ENCODE peak calls at places on chromosomes 11 and 22, in seven cellular contexts. Z, H, W, J, N, E and T are unnamed samples.
A peak's percentile ranks its signal among the peaks of the same experiment; 100 is the strongest.

GRCh38 chr11:76114238-76114637 is 92.1 kb downstream of the WNT11 start:
- DNase-seq in Z (no peak), E (no peak), J (no peak), N (no peak), H (no peak), W (no peak), T (no peak)

GRCh38 chr11:34148504-34149165 is 43.2 kb downstream of the NAT10 start:
- DNase-seq in W (no peak), N (no peak), H (peak; percentile 32), Z (no peak), J (no peak), E (no peak), T (no peak)

GRCh38 chr11:10938650-10939387 is 81.0 kb upstream of the ZBED5 start:
- DNase-seq in J (no peak), W (no peak), Z (no peak), N (no peak), E (no peak), H (no peak), T (no peak)

GRCh38 chr11:19259487-19260345 is 19.0 kb upstream of the E2F8 start:
- DNase-seq in Z (peak; percentile 37), N (peak; percentile 78), W (peak; percentile 51), J (peak; percentile 32), E (peak; percentile 37), H (peak; percentile 75), T (peak; percentile 43)

GRCh38 chr22:45918455-45919370 is 58.2 kb downstream of the WNT7B start:
- DNase-seq in N (no peak), J (no peak), E (no peak), Z (no peak), H (no peak), W (no peak), T (no peak)

GRCh38 chr11:64095949-64096348 is 60.2 kb downstream of the FLRT1 start:
- DNase-seq in H (no peak), Z (no peak), J (peak; percentile 58), W (no peak), N (no peak), E (no peak), T (no peak)

GRCh38 chr11:13208921-13209320 is 68.7 kb upstream of the BMAL1 start:
- DNase-seq in Z (no peak), J (no peak), H (no peak), N (no peak), W (no peak), E (no peak), T (peak; percentile 12)

GRCh38 chr22:47198801-47199251 is 436.4 kb downstream of the TBC1D22A start:
- DNase-seq in Z (no peak), J (no peak), W (no peak), N (no peak), H (no peak), E (no peak), T (no peak)

GRCh38 chr11:129739339-129739738 is 76.3 kb upstream of the TMEM45B start:
- DNase-seq in J (peak; percentile 77), W (no peak), H (no peak), E (no peak), N (no peak), Z (no peak), T (no peak)

GRCh38 chr11:130159657-130160459 is at the start of gene ST14:
- DNase-seq in H (peak; percentile 57), E (no peak), J (peak; percentile 76), W (no peak), Z (no peak), N (peak; percentile 89), T (no peak)

GRCh38 chr11:130611791-130612251 is 163.4 kb downstream of the ADAMTS15 start:
- DNase-seq in J (no peak), Z (peak; percentile 77), H (no peak), E (no peak), N (no peak), W (no peak), T (no peak)

GRCh38 chr11:4672470-4672869 is 25.2 kb downstream of the OR51E2 start:
- DNase-seq in E (no peak), Z (peak; percentile 37), J (no peak), H (no peak), N (no peak), W (no peak), T (no peak)

GRCh38 chr11:100863080-100863581 is 176.0 kb downstream of the ARHGAP42 start:
- DNase-seq in N (no peak), E (no peak), W (no peak), Z (no peak), H (no peak), J (no peak), T (no peak)

GRCh38 chr11:68412593-68413475 is 47.7 kb upstream of the PPP6R3 start:
- DNase-seq in Z (no peak), W (peak; percentile 10), H (no peak), N (no peak), J (no peak), E (no peak), T (no peak)

GRCh38 chr11:6608726-6609501 is 3.1 kb downstream of the TAF10 start:
- DNase-seq in N (peak; percentile 18), H (no peak), J (no peak), Z (no peak), E (peak; percentile 3), W (no peak), T (no peak)

GRCh38 chr11:108647701-108648527 is 17.0 kb upstream of the DDX10 start:
- DNase-seq in W (peak; percentile 39), N (peak; percentile 70), E (peak; percentile 64), Z (peak; percentile 28), J (peak; percentile 68), H (peak; percentile 61), T (peak; percentile 19)

GRCh38 chr11:33724644-33725035 is 11.6 kb downstream of the CD59 start:
- DNase-seq in H (no peak), W (no peak), J (no peak), Z (no peak), E (no peak), N (no peak), T (no peak)

GRCh38 chr11:533049-533585 is 2.3 kb downstream of the HRAS start:
- DNase-seq in H (no peak), W (no peak), N (no peak), Z (no peak), E (no peak), J (no peak), T (no peak)

GRCh38 chr11:83641511-83641910 is 355.3 kb upstream of the CCDC90B start:
- DNase-seq in H (no peak), Z (no peak), J (no peak), E (no peak), W (no peak), N (no peak), T (no peak)

GRCh38 chr22:44031111-44031963 is 7.2 kb downstream of the PARVB start:
- DNase-seq in J (no peak), W (no peak), Z (no peak), N (no peak), H (no peak), E (no peak), T (no peak)

GRCh38 chr11:19698493-19699292 is 13.9 kb upstream of the NAV2 start:
- DNase-seq in J (no peak), W (no peak), N (no peak), Z (no peak), H (no peak), E (no peak), T (no peak)

GRCh38 chr11:13145461-13145860 is 132.1 kb upstream of the BMAL1 start:
- DNase-seq in H (no peak), E (no peak), N (no peak), J (no peak), Z (no peak), W (no peak), T (no peak)

GRCh38 chr11:2517016-2517385 is 72.2 kb downstream of the KCNQ1 start:
- DNase-seq in E (no peak), J (no peak), Z (no peak), W (no peak), N (peak; percentile 16), H (no peak), T (no peak)

GRCh38 chr22:24414984-24415945 is 12.1 kb upstream of the ADORA2A start:
- DNase-seq in N (no peak), W (no peak), J (no peak), Z (no peak), H (no peak), E (no peak), T (no peak)

GRCh38 chr11:113262594-113262993 is 51.8 kb upstream of the TTC12 start:
- DNase-seq in N (no peak), E (no peak), Z (no peak), W (no peak), H (no peak), J (no peak), T (no peak)

GRCh38 chr11:16809901-16810668 is 71.6 kb downstream of the C11orf58 start:
- DNase-seq in J (no peak), W (no peak), Z (no peak), N (no peak), E (no peak), H (no peak), T (no peak)

GRCh38 chr11:108897071-108897481 is 232.2 kb downstream of the DDX10 start:
- DNase-seq in Z (no peak), J (no peak), W (no peak), E (no peak), N (no peak), H (no peak), T (no peak)

GRCh38 chr11:120952503-120953229 is 71.2 kb upstream of the TBCEL start:
- DNase-seq in E (peak; percentile 54), W (peak; percentile 58), N (peak; percentile 80), J (peak; percentile 92), Z (peak; percentile 29), H (peak; percentile 93), T (peak; percentile 64)

GRCh38 chr11:59918987-59919589 is 19.1 kb upstream of the OOSP1 start:
- DNase-seq in Z (peak; percentile 62), H (peak; percentile 19), E (no peak), W (no peak), J (no peak), N (peak; percentile 56), T (no peak)

GRCh38 chr11:122690292-122690691 is 34.8 kb downstream of the UBASH3B start:
- DNase-seq in E (no peak), J (no peak), Z (no peak), W (no peak), N (no peak), H (no peak), T (no peak)

GRCh38 chr22:48436201-48436931 is 1391.3 kb downstream of the BRD1 start:
- DNase-seq in E (no peak), J (no peak), W (no peak), H (no peak), N (no peak), Z (no peak), T (no peak)

GRCh38 chr22:48796295-48797015 is 1031.2 kb downstream of the BRD1 start:
- DNase-seq in N (no peak), E (no peak), J (no peak), W (no peak), Z (no peak), H (no peak), T (no peak)